ENCODE peak calls at places on chromosomes 13 and 19, in eight cellular contexts. G is HEK293T; D is RPMI8226; Y is T-helper 2 cell; O is effector CD4-positive, alpha-beta T cell; A is NCI-H1105; X is DMS53; K is activated naive CD8-positive, alpha-beta T cell treated with anti-CD3 and anti-CD28 coated beads, Interleukin-2, amount 50 U/mL, for 24 hours. L is an unnamed sample.

GRCh38 chr19:588093-588742 is 1.5 kb upstream of the HCN2 start:
- DNase-seq in A (peak), Y (peak), G (peak), D (peak), K (peak), O (peak), X (peak), L (peak)

GRCh38 chr19:13839938-13840750 is 36.8 kb upstream of the NANOS3 start:
- DNase-seq in Y (peak), X (no peak), A (no peak), O (peak), D (peak), K (peak), G (no peak), L (peak)

GRCh38 chr19:38634757-38635482 is 12.5 kb upstream of the ACTN4 start:
- DNase-seq in X (peak), A (no peak), O (peak), G (peak), Y (peak), D (peak), K (peak), L (peak)

GRCh38 chr13:112828082-112828699 is 138.4 kb downstream of the ATP11A start:
- DNase-seq in G (no peak), O (no peak), X (no peak), Y (no peak), A (no peak), D (no peak), K (no peak), L (no peak)

GRCh38 chr13:71618154-71618553 is 248.8 kb downstream of the DACH1 start:
- DNase-seq in X (no peak), K (no peak), Y (no peak), D (no peak), G (no peak), O (no peak), A (no peak), L (no peak)

GRCh38 chr19:5147971-5148793 is 179.3 kb downstream of the KDM4B start:
- DNase-seq in X (no peak), Y (no peak), A (no peak), K (no peak), G (no peak), D (no peak), O (no peak), L (no peak)

GRCh38 chr13:51759240-51759639 is 44.7 kb downstream of the DHRS12 start:
- DNase-seq in G (no peak), Y (no peak), X (no peak), D (no peak), A (no peak), O (no peak), K (no peak), L (peak)

GRCh38 chr19:3360494-3361383 is 5.6 kb upstream of the NFIC start:
- DNase-seq in X (peak), D (peak), G (no peak), K (peak), O (peak), Y (peak), A (no peak), L (peak)

GRCh38 chr19:55452381-55453325 is 8.8 kb downstream of the ISOC2 start:
- DNase-seq in Y (peak), G (peak), D (peak), X (peak), K (no peak), O (no peak), A (peak), L (peak)

GRCh38 chr13:46143239-46143701 is 38.4 kb upstream of the CPB2 start:
- DNase-seq in X (peak), D (no peak), A (no peak), Y (no peak), K (no peak), G (no peak), O (no peak), L (no peak)

GRCh38 chr19:58218899-58219298 is 9.8 kb upstream of the ZNF544 start:
- DNase-seq in K (peak), X (peak), G (no peak), O (no peak), A (no peak), D (peak), Y (no peak), L (peak)

GRCh38 chr13:52779028-52779612 is 39.5 kb upstream of the CNMD start:
- DNase-seq in D (no peak), Y (no peak), O (no peak), X (peak), A (no peak), K (no peak), G (no peak), L (no peak)

GRCh38 chr19:49415810-49416200 is 7.4 kb downstream of the PTH2 start:
- DNase-seq in O (no peak), K (no peak), X (no peak), G (no peak), D (no peak), A (no peak), Y (no peak), L (no peak)

L was measured in EH.